ENCODE peak calls at places on chromosome 14, in four cellular contexts. H is stimulated activated CD8-positive, alpha-beta memory T cell treated with anti-CD3 and anti-CD28 coated beads, Interleukin-15, amount 100 ng/mL, for 4 hours; Q is stimulated activated CD4-positive, alpha-beta T cell treated with anti-CD3 and anti-CD28 coated beads, TNF-alpha, amount 100 ng/mL, for 1 hour; R is hepatocyte. S is an unnamed sample.

GRCh38 chr14:99241314-99242035 is 30.5 kb downstream of the BCL11B start:
- DNase-seq in Q (no peak), R (no peak), H (no peak), S (no peak)

GRCh38 chr14:100842799-100843198 is 16.9 kb downstream of the MEG3 start:
- DNase-seq in Q (no peak), R (peak; percentile 73), H (no peak), S (no peak)

GRCh38 chr14:101055776-101056374 is 152.4 kb upstream of the RTL1 start:
- DNase-seq in Q (no peak), H (no peak), R (no peak), S (no peak)

GRCh38 chr14:34081126-34081575 is 130.3 kb upstream of the EGLN3 start:
- DNase-seq in H (no peak), R (no peak), Q (no peak), S (no peak)

GRCh38 chr14:102982852-102983470 is 60.5 kb downstream of the AMN start:
- DNase-seq in H (no peak), Q (no peak), R (no peak), S (no peak)

GRCh38 chr14:81193924-81194633 is 26.7 kb downstream of the GTF2A1 start:
- DNase-seq in H (no peak), R (no peak), Q (no peak), S (no peak)

GRCh38 chr14:46663382-46663781 is 11.8 kb upstream of the RPL10L start:
- DNase-seq in R (no peak), Q (no peak), H (no peak), S (no peak)

GRCh38 chr14:36997843-36998242 is 174.6 kb downstream of the SLC25A21 start:
- DNase-seq in Q (no peak), H (no peak), R (no peak), S (no peak)

GRCh38 chr14:40099316-40099715 is 667.1 kb upstream of the FBXO33 start:
- DNase-seq in Q (no peak), R (no peak), H (no peak), S (no peak)

GRCh38 chr14:54173782-54174181 is 217.2 kb upstream of the BMP4 start:
- DNase-seq in R (peak; percentile 7), Q (no peak), H (no peak), S (no peak)

GRCh38 chr14:103204852-103205540 is 81.7 kb downstream of the TNFAIP2 start:
- DNase-seq in Q (no peak), H (no peak), R (peak; percentile 67), S (no peak)

GRCh38 chr14:103199141-103199540 is 75.9 kb downstream of the TNFAIP2 start:
- DNase-seq in H (no peak), Q (no peak), R (no peak), S (no peak)

GRCh38 chr14:85273952-85274351 is 256.0 kb upstream of the FLRT2 start:
- DNase-seq in H (no peak), R (no peak), Q (no peak), S (no peak)

S was measured in D721Med.